ENCODE peak calls at places on chromosomes 12 and 14, in ten cellular contexts. N is foreskin fibroblast, J is fibroblast of lung, W is AG10803, O is astrocyte of the spinal cord, Q is uterus, P is lower lobe of right lung, Y is A549, V is neuronal stem cell, M is OCI-LY7. A is an unnamed sample.

GRCh38 chr14:61555056-61555838 is 140.1 kb upstream of the HIF1A start:
- DNase-seq in M (no peak), Y (no peak), W (peak; percentile 91), J (no peak), N (no peak), Q (no peak), V (no peak), O (peak; percentile 44), P (no peak), A (peak; percentile 59)

GRCh38 chr14:101634453-101635237 is 73.3 kb downstream of the DIO3 start:
- DNase-seq in W (no peak), J (no peak), N (no peak), Y (no peak), M (no peak), O (no peak), V (no peak), Q (no peak), P (no peak), A (no peak)

GRCh38 chr12:120110550-120111501 is 5.7 kb downstream of the RAB35 start:
- DNase-seq in N (no peak), Y (no peak), O (no peak), Q (no peak), J (no peak), P (peak; percentile 88), V (no peak), M (peak; percentile 79), W (no peak), A (no peak)

GRCh38 chr12:80086025-80086424 is 13.3 kb upstream of the OTOGL start:
- DNase-seq in P (no peak), Q (no peak), Y (no peak), W (no peak), O (no peak), V (no peak), M (no peak), N (no peak), J (no peak), A (no peak)

GRCh38 chr14:78848234-78848820 is 678.2 kb downstream of the NRXN3 start:
- DNase-seq in P (no peak), W (peak; percentile 9), M (peak; percentile 54), J (peak; percentile 12), V (peak; percentile 58), Y (peak; percentile 18), N (peak; percentile 2), O (peak; percentile 30), Q (no peak), A (peak; percentile 34)

GRCh38 chr14:64185184-64185583 is 109.0 kb downstream of the ESR2 start:
- DNase-seq in N (no peak), P (no peak), Q (no peak), J (no peak), Y (no peak), W (no peak), O (no peak), M (no peak), V (no peak), A (no peak)

GRCh38 chr12:108371801-108372344 is 32.8 kb upstream of the CMKLR1 start:
- DNase-seq in W (peak; percentile 85), O (peak; percentile 45), V (no peak), J (peak; percentile 36), Q (no peak), M (no peak), Y (no peak), N (no peak), P (no peak), A (no peak)

GRCh38 chr14:96455588-96455987 is 46.6 kb upstream of the PAPOLA start:
- DNase-seq in N (no peak), Q (no peak), M (no peak), P (no peak), O (no peak), Y (no peak), V (no peak), W (peak; percentile 8), J (no peak), A (no peak)

GRCh38 chr14:96711559-96712267 is 85.5 kb upstream of the VRK1 start:
- DNase-seq in Q (no peak), M (no peak), N (no peak), V (no peak), O (no peak), Y (no peak), J (no peak), P (no peak), W (no peak), A (no peak)

GRCh38 chr12:109739747-109740693 is 26.4 kb downstream of the FAM222A start:
- DNase-seq in O (no peak), W (no peak), V (no peak), N (no peak), J (no peak), Q (peak; percentile 3), M (peak; percentile 24), P (peak; percentile 39), Y (no peak), A (no peak)

GRCh38 chr12:28130625-28131598 is 59.3 kb upstream of the CCDC91 start:
- DNase-seq in Q (peak; percentile 72), M (no peak), O (peak; percentile 99), Y (peak; percentile 27), J (peak; percentile 95), P (no peak), N (peak; percentile 32), W (peak; percentile 95), V (no peak), A (peak; percentile 100)

GRCh38 chr14:101459392-101459900 is 101.8 kb upstream of the DIO3 start:
- DNase-seq in Y (no peak), N (no peak), Q (no peak), J (no peak), P (no peak), M (no peak), O (no peak), W (no peak), V (peak; percentile 20), A (no peak)

GRCh38 chr12:46359667-46360280 is 12.8 kb downstream of the SLC38A2 start:
- DNase-seq in W (no peak), P (no peak), N (no peak), Y (no peak), O (no peak), M (no peak), Q (no peak), J (peak; percentile 20), V (no peak), A (peak; percentile 51)

GRCh38 chr14:73526036-73526984 is 10.6 kb upstream of the ACOT1 start:
- DNase-seq in Y (no peak), W (peak; percentile 13), O (peak; percentile 51), V (no peak), N (peak; percentile 21), J (no peak), M (no peak), P (peak; percentile 70), Q (no peak), A (no peak)

GRCh38 chr12:31466768-31467167 is 124.2 kb downstream of the DENND5B start:
- DNase-seq in O (peak; percentile 15), Q (no peak), J (no peak), N (peak; percentile 14), Y (no peak), W (no peak), V (no peak), M (no peak), P (no peak), A (peak; percentile 14)

GRCh38 chr12:78898416-78898815 is 33.8 kb downstream of the SYT1 start:
- DNase-seq in N (no peak), J (peak; percentile 68), Y (no peak), V (no peak), Q (peak; percentile 36), M (no peak), O (peak; percentile 73), P (no peak), W (peak; percentile 29), A (peak; percentile 53)

DNA sequence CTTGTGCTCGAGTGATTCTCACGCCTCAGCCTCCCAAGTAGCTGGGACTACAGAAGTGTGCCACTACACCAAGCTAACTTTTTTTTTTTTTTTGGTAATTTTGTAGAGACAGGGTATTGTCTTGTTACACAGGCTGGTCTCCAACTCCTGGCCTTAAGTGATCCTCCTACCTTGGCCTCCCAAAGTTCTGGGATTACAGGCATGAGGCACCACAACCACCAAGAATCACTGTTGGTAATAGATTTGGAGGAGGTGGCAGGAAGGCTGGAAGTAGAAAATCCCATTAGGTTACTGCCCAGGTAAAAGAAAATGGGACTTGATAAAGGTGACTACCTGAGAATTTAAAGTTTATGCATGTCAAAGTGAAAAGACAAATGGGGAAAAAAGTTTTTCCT is 1.4 kb upstream of the CDCA4 start:
- DNase-seq in O (no peak), M (no peak), N (no peak), Y (no peak), J (no peak), Q (no peak), V (no peak), W (no peak), P (no peak), A (no peak)
- H3K4me3 ChIP-seq in O (peak overlapping the region; percentile 76), M (peak overlapping the region; percentile 85), N (peak overlapping the region; percentile 61), Y (peak overlapping the region; percentile 81), J (peak overlapping the region; percentile 87), Q (no peak overlapping the region), V (no peak overlapping the region), W (peak overlapping the region; percentile 83), P (peak overlapping the region; percentile 69), A (peak overlapping the region; percentile 65)

GRCh38 chr14:84926656-84927055 is 603.3 kb upstream of the FLRT2 start:
- DNase-seq in O (no peak), Y (no peak), N (no peak), W (no peak), M (no peak), V (no peak), Q (no peak), P (no peak), J (no peak), A (no peak)
- H3K4me3 ChIP-seq in O (no peak overlapping the region), Y (no peak overlapping the region), N (no peak overlapping the region), W (no peak overlapping the region), M (no peak overlapping the region), V (no peak overlapping the region), Q (no peak overlapping the region), P (no peak overlapping the region), J (no peak overlapping the region), A (no peak overlapping the region)

DNA sequence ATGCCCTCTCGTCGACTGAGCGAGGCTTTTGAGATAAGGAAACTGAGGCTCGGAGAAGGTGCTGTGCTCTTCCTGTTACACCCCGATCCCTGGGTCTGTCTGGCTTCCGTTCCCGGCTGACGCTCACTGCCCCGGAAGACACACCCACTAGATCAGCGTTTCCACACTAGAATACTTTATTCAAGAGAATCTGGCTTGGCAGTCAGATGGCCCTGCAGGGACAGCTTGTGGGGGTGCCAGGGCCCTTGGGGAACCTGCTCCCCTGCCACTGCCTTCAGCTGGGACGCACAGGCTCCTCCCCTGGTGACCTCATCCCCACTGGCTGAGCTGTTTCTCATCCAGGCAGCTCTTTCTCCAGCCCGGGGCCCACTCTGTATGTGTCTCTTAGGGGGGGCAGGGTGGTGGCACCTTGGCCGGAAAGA is 13.7 kb downstream of the PGF start:
- DNase-seq in M (peak; percentile 71), N (peak; percentile 57), O (no peak), J (peak; percentile 40), P (peak; percentile 84), V (no peak), Y (no peak), W (peak; percentile 45), Q (peak; percentile 56), A (peak; percentile 31)
- H3K4me3 ChIP-seq in M (peak overlapping the region; percentile 62), N (no peak overlapping the region), O (no peak overlapping the region), J (no peak overlapping the region), P (peak overlapping the region; percentile 9), V (no peak overlapping the region), Y (no peak overlapping the region), W (no peak overlapping the region), Q (no peak overlapping the region), A (no peak overlapping the region)

DNA sequence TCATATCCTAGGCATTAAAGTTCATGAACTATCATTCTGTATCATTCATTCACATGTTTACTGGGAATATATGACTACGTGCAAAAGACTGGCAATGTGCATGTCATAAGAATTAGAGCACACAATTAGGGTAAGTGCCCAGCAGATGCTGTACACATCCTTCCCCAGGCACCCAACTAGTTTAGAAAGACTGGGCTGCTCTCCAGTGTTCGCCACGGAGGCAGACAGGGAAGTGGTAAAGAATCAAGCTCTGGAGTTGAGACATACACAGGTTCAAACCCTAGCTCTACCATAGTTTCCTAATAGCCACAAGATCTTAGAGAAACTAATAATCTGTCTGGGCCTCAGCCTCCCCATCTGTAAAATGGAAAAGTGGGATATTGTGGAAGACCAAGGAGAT is 6.8 kb downstream of the TMCC3 start:
- DNase-seq in Y (no peak), J (no peak), W (no peak), N (no peak), Q (no peak), V (no peak), M (no peak), P (peak; percentile 57), O (no peak), A (peak; percentile 18)
- H3K4me3 ChIP-seq in Y (no peak overlapping the region), J (no peak overlapping the region), W (no peak overlapping the region), N (no peak overlapping the region), Q (no peak overlapping the region), V (no peak overlapping the region), M (no peak overlapping the region), P (no peak overlapping the region), O (no peak overlapping the region), A (no peak overlapping the region)